ENCODE peak calls at places on chromosomes 12 and 14, in six cellular contexts. One of them, this sample, is unnamed.

GRCh38 chr12:52660934-52661333 is 8.9 kb upstream of the KRT2 start:
- DNase-seq in A549: no peak
- DNase-seq in AG04449: no peak
- DNase-seq in epithelial cell of esophagus: no peak
- DNase-seq in CD8-positive, alpha-beta memory T cell: no peak
- DNase-seq in left ventricle myocardium inferior: no peak
- DNase-seq in this sample: no peak

GRCh38 chr12:123237646-123238329 is 4.6 kb downstream of the MTRFR start:
- DNase-seq in left ventricle myocardium inferior: peak; percentile 64
- DNase-seq in AG04449: no peak
- DNase-seq in epithelial cell of esophagus: peak; percentile 86
- DNase-seq in A549: peak; percentile 75
- DNase-seq in CD8-positive, alpha-beta memory T cell: peak; percentile 46
- DNase-seq in this sample: peak; percentile 83

GRCh38 chr12:80175307-80175930 is 76.1 kb downstream of the OTOGL start:
- DNase-seq in AG04449: no peak
- DNase-seq in left ventricle myocardium inferior: no peak
- DNase-seq in A549: peak; percentile 12
- DNase-seq in epithelial cell of esophagus: peak; percentile 81
- DNase-seq in CD8-positive, alpha-beta memory T cell: no peak
- DNase-seq in this sample: no peak

GRCh38 chr12:132665149-132665491 is 22.0 kb downstream of the POLE start:
- DNase-seq in A549: no peak
- DNase-seq in epithelial cell of esophagus: no peak
- DNase-seq in CD8-positive, alpha-beta memory T cell: no peak
- DNase-seq in left ventricle myocardium inferior: no peak
- DNase-seq in AG04449: no peak
- DNase-seq in this sample: no peak

GRCh38 chr14:99589651-99590530 is 14.1 kb downstream of the CCDC85C start:
- DNase-seq in CD8-positive, alpha-beta memory T cell: no peak
- DNase-seq in A549: no peak
- DNase-seq in epithelial cell of esophagus: no peak
- DNase-seq in left ventricle myocardium inferior: no peak
- DNase-seq in AG04449: no peak
- DNase-seq in this sample: no peak

GRCh38 chr12:27253347-27253746 is 9.3 kb downstream of the STK38L start:
- DNase-seq in A549: no peak
- DNase-seq in AG04449: no peak
- DNase-seq in epithelial cell of esophagus: no peak
- DNase-seq in CD8-positive, alpha-beta memory T cell: no peak
- DNase-seq in left ventricle myocardium inferior: no peak
- DNase-seq in this sample: no peak

GRCh38 chr14:87108726-87109125 is 884.3 kb downstream of the GALC start:
- DNase-seq in epithelial cell of esophagus: peak; percentile 57
- DNase-seq in AG04449: peak; percentile 38
- DNase-seq in A549: no peak
- DNase-seq in CD8-positive, alpha-beta memory T cell: no peak
- DNase-seq in left ventricle myocardium inferior: no peak
- DNase-seq in this sample: peak; percentile 1

GRCh38 chr12:14326699-14327098 is 38.8 kb upstream of the ATF7IP start:
- DNase-seq in epithelial cell of esophagus: no peak
- DNase-seq in A549: no peak
- DNase-seq in AG04449: no peak
- DNase-seq in CD8-positive, alpha-beta memory T cell: no peak
- DNase-seq in left ventricle myocardium inferior: no peak
- DNase-seq in this sample: peak; percentile 66

GRCh38 chr12:45540661-45541341 is 188.7 kb upstream of the ARID2 start:
- DNase-seq in left ventricle myocardium inferior: no peak
- DNase-seq in epithelial cell of esophagus: no peak
- DNase-seq in A549: no peak
- DNase-seq in CD8-positive, alpha-beta memory T cell: no peak
- DNase-seq in AG04449: no peak
- DNase-seq in this sample: no peak

GRCh38 chr14:96072746-96073145 is 33.6 kb downstream of the C14orf132 start:
- DNase-seq in AG04449: no peak
- DNase-seq in epithelial cell of esophagus: no peak
- DNase-seq in CD8-positive, alpha-beta memory T cell: no peak
- DNase-seq in left ventricle myocardium inferior: no peak
- DNase-seq in A549: no peak
- DNase-seq in this sample: no peak

DNA sequence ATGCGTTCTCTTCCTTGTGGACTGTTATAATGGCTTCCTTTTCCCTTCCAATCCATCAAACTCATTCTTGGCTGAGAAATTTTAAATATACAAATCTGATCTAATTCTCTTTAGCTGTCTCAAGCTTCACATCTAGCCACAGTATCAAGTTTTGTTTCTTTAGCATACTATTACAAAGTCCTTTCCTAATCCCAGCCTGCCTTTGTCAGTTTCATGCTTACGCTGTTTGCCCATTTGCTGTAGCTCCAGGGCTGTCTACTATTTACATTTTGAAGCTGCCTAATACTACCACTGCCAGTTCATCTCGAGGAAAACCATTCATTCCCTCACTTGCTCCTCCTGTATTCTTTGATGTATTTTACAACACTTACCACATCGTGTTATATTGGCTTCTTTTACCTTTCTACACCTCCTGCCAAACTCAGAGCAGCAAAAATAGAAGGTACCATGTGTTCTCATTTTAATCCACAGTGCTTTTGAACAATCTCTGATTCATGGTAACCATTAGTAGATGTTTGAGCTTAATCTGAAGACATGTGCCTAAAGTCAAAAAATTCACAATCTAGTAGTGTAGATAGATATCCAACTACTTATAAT is 42.9 kb downstream of the ARID4A start:
- DNase-seq in A549: no peak
- DNase-seq in left ventricle myocardium inferior: no peak
- DNase-seq in epithelial cell of esophagus: no peak
- DNase-seq in CD8-positive, alpha-beta memory T cell: no peak
- DNase-seq in AG04449: no peak
- DNase-seq in this sample: no peak
- H3K4me3 ChIP-seq in A549: no peak overlapping the region
- H3K4me3 ChIP-seq in left ventricle myocardium inferior: no peak overlapping the region
- H3K4me3 ChIP-seq in epithelial cell of esophagus: no peak overlapping the region
- H3K4me3 ChIP-seq in CD8-positive, alpha-beta memory T cell: no peak overlapping the region
- H3K4me3 ChIP-seq in AG04449: no peak overlapping the region
- H3K4me3 ChIP-seq in this sample: no peak overlapping the region

DNA sequence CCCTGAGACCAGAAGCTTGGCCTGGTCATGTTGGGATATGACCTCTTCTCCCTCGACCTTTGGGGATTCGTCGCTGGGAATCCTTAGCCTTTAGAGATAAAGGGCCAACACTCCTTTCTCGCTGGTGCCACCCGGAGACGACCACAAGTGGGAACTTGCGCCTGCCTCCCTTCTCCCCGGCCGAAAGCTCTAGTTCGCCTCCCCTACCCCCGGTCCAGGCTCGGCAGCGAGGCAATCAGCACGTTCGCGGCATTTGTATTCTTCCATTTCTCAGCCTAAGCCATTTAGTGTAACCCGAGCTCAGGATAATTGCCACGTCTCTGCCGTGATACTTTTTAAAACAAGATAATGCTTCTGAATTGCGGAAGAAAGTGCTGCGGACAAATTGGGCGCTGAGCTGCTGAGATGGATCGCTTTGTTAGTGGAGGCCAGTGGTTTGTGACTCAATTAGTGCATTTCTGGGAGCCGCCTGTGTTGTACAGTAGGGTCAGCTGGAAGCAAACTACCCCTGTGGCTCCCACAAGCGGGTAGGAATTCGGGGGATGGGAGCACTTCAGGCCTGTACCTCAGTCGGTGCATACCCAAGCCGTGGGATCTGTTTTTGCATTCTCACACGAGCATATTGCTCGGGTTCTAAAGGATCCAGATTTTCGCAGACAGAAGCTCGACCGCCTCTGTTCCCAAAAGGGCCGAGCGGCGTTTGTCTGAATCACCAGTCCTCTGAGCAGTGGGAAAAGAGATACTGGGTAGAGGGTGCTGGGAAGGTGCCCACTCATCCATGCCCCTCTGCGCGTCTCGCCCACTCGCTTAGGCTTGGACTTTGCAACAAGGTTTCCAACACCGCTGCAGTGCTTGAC is 6.8 kb upstream of the SIX1 start:
- DNase-seq in CD8-positive, alpha-beta memory T cell: no peak
- DNase-seq in epithelial cell of esophagus: no peak
- DNase-seq in left ventricle myocardium inferior: no peak
- DNase-seq in AG04449: no peak
- DNase-seq in A549: no peak
- DNase-seq in this sample: no peak
- H3K4me3 ChIP-seq in CD8-positive, alpha-beta memory T cell: peak overlapping the region; percentile 22
- H3K4me3 ChIP-seq in epithelial cell of esophagus: peak overlapping the region; percentile 77
- H3K4me3 ChIP-seq in left ventricle myocardium inferior: peak overlapping the region; percentile 74
- H3K4me3 ChIP-seq in AG04449: peak overlapping the region; percentile 65
- H3K4me3 ChIP-seq in A549: peak overlapping the region; percentile 56
- H3K4me3 ChIP-seq in this sample: no peak overlapping the region

GRCh38 chr12:38904932-38905479 is 385 bp downstream of the CPNE8 start:
- DNase-seq in CD8-positive, alpha-beta memory T cell: peak; percentile 50
- DNase-seq in epithelial cell of esophagus: peak; percentile 88
- DNase-seq in A549: peak; percentile 94
- DNase-seq in left ventricle myocardium inferior: peak; percentile 85
- DNase-seq in AG04449: no peak
- DNase-seq in this sample: peak; percentile 28

GRCh38 chr12:38903596-38903995 is 1.8 kb downstream of the CPNE8 start:
- DNase-seq in AG04449: no peak
- DNase-seq in epithelial cell of esophagus: no peak
- DNase-seq in left ventricle myocardium inferior: no peak
- DNase-seq in CD8-positive, alpha-beta memory T cell: no peak
- DNase-seq in A549: no peak
- DNase-seq in this sample: no peak

GRCh38 chr12:38905480-38906351 is at the start of gene CPNE8:
- DNase-seq in AG04449: no peak
- DNase-seq in epithelial cell of esophagus: peak; percentile 67
- DNase-seq in A549: peak; percentile 87
- DNase-seq in left ventricle myocardium inferior: peak; percentile 86
- DNase-seq in CD8-positive, alpha-beta memory T cell: peak; percentile 43
- DNase-seq in this sample: peak; percentile 50

GRCh38 chr12:38906482-38907170 is 1.2 kb upstream of the CPNE8 start:
- DNase-seq in A549: peak; percentile 88
- DNase-seq in left ventricle myocardium inferior: peak; percentile 89
- DNase-seq in CD8-positive, alpha-beta memory T cell: peak; percentile 55
- DNase-seq in AG04449: no peak
- DNase-seq in epithelial cell of esophagus: peak; percentile 91
- DNase-seq in this sample: peak; percentile 71

GRCh38 chr12:38907171-38907923 is 2.0 kb upstream of the CPNE8 start:
- DNase-seq in AG04449: no peak
- DNase-seq in left ventricle myocardium inferior: no peak
- DNase-seq in A549: no peak
- DNase-seq in epithelial cell of esophagus: no peak
- DNase-seq in CD8-positive, alpha-beta memory T cell: no peak
- DNase-seq in this sample: no peak
- H3K4me3 ChIP-seq in AG04449: no peak overlapping the region
- H3K4me3 ChIP-seq in left ventricle myocardium inferior: peak overlapping the region; percentile 79
- H3K4me3 ChIP-seq in A549: peak overlapping the region; percentile 61
- H3K4me3 ChIP-seq in epithelial cell of esophagus: peak overlapping the region; percentile 70
- H3K4me3 ChIP-seq in CD8-positive, alpha-beta memory T cell: peak overlapping the region; percentile 86
- H3K4me3 ChIP-seq in this sample: peak overlapping the region; percentile 54

DNA sequence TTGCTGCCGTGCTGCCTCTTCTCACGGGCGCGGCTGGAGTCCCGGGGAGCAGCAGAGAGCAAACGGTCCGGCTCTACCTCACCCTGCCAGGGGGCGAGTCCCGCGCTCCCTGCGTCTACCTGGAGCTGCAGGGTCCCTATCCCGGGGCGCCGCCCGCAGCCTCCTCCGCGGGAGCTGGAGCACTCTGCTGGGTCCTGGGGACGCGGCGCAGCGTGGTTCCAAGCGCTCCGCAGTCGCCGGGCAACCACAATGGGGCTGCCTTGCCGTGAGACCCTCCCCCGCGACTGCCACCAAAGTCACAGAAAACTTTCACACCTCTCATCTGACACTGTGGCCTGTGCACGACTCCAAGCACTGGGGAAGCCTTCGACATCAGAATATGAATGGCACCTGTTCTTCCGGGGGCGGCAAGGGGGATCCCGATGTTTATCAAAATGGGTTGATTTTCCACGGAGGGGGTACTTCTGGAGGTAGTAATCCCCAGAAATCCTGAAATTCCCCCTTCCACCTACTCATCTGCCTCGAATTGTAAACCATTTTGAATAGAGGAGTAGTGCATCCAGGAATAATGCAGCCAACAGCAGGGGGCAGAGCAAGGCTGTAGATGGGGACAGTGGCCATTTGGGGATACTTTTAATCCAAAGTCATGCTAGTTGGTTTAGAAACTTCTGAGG is at the start of gene C12orf42:
- DNase-seq in left ventricle myocardium inferior: no peak
- DNase-seq in CD8-positive, alpha-beta memory T cell: peak; percentile 16
- DNase-seq in A549: peak; percentile 75
- DNase-seq in AG04449: no peak
- DNase-seq in epithelial cell of esophagus: peak; percentile 74
- DNase-seq in this sample: peak; percentile 4
- H3K4me3 ChIP-seq in left ventricle myocardium inferior: peak within 1 kb of the TSS; percentile 63
- H3K4me3 ChIP-seq in CD8-positive, alpha-beta memory T cell: peak within 1 kb of the TSS; percentile 49
- H3K4me3 ChIP-seq in A549: peak within 1 kb of the TSS; percentile 54
- H3K4me3 ChIP-seq in AG04449: peak within 1 kb of the TSS; percentile 21
- H3K4me3 ChIP-seq in epithelial cell of esophagus: peak within 1 kb of the TSS; percentile 51
- H3K4me3 ChIP-seq in this sample: no peak within 1 kb of the TSS

DNA sequence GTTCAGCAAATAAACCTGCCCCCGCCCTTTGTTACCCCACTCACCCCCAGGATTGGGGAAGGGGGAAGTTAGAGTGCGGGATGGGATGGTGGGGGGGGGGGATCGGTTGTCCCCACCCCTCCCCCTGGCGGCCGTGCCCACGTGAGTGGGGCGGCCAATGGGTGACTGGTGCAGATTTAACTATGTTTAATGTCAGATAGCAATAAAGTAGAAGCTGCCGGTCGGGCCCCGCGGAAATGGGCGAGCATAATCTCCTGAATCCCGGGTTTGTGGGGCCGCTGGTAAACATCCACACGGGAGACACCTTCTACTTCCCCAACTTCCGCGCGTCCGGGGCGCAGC is at the start of gene HOXC12:
- DNase-seq in AG04449: no peak
- DNase-seq in epithelial cell of esophagus: no peak
- DNase-seq in CD8-positive, alpha-beta memory T cell: no peak
- DNase-seq in left ventricle myocardium inferior: no peak
- DNase-seq in A549: no peak
- DNase-seq in this sample: no peak
- H3K4me3 ChIP-seq in AG04449: peak within 1 kb of the TSS; percentile 18
- H3K4me3 ChIP-seq in epithelial cell of esophagus: no peak within 1 kb of the TSS
- H3K4me3 ChIP-seq in CD8-positive, alpha-beta memory T cell: no peak within 1 kb of the TSS
- H3K4me3 ChIP-seq in left ventricle myocardium inferior: no peak within 1 kb of the TSS
- H3K4me3 ChIP-seq in A549: no peak within 1 kb of the TSS
- H3K4me3 ChIP-seq in this sample: no peak within 1 kb of the TSS

GRCh38 chr12:8687846-8688601 is 9.8 kb upstream of the RIMKLB start:
- DNase-seq in AG04449: no peak
- DNase-seq in epithelial cell of esophagus: peak; percentile 84
- DNase-seq in CD8-positive, alpha-beta memory T cell: no peak
- DNase-seq in A549: peak; percentile 76
- DNase-seq in left ventricle myocardium inferior: no peak
- DNase-seq in this sample: peak; percentile 93
- H3K4me3 ChIP-seq in AG04449: peak overlapping the region; percentile 24
- H3K4me3 ChIP-seq in epithelial cell of esophagus: no peak overlapping the region
- H3K4me3 ChIP-seq in CD8-positive, alpha-beta memory T cell: no peak overlapping the region
- H3K4me3 ChIP-seq in A549: peak overlapping the region; percentile 3
- H3K4me3 ChIP-seq in left ventricle myocardium inferior: no peak overlapping the region
- H3K4me3 ChIP-seq in this sample: peak overlapping the region; percentile 30

This sample was measured in choroid plexus epithelial cell.